ENCODE peak calls at places on chromosomes 2 and 18, in six cellular contexts. Z is HCT116; O is cardiac muscle cell; G is stimulated activated CD4-positive, alpha-beta T cell treated with anti-CD3 and anti-CD28 coated beads, Interleukin-4, amount 100 ng/mL, for 1 hour; B is naive B cell; H is amniotic stem cell. D is an unnamed sample.

GRCh38 chr2:239466046-239466754 is 65.4 kb upstream of the HDAC4 start:
- DNase-seq in Z (no peak), O (no peak), G (no peak), B (no peak), H (no peak), D (no peak)

GRCh38 chr2:225464346-225465025 is 65.0 kb downstream of the NYAP2 start:
- DNase-seq in Z (no peak), O (no peak), G (no peak), B (no peak), H (no peak), D (no peak)

GRCh38 chr18:461762-462161 is 38.7 kb downstream of the COLEC12 start:
- DNase-seq in Z (no peak), O (no peak), G (no peak), B (no peak), H (no peak), D (no peak)

GRCh38 chr2:6877402-6878305 is at the start of gene RSAD2:
- DNase-seq in Z (no peak), O (peak; percentile 28), G (no peak), B (peak; percentile 19), H (peak; percentile 46), D (no peak)

GRCh38 chr2:36819090-36819711 is 122.7 kb downstream of the VIT start:
- DNase-seq in Z (no peak), O (peak; percentile 3), G (no peak), B (no peak), H (no peak), D (no peak)

GRCh38 chr2:64525323-64525625 is 1.1 kb downstream of the AFTPH start:
- DNase-seq in Z (no peak), O (peak; percentile 11), G (peak; percentile 11), B (peak; percentile 56), H (no peak), D (no peak)

GRCh38 chr2:120208381-120209353 is 14.5 kb downstream of the TMEM185B start:
- DNase-seq in Z (no peak), O (no peak), G (no peak), B (no peak), H (no peak), D (no peak)

GRCh38 chr2:170310876-170311502 is 133.0 kb downstream of the MYO3B start:
- DNase-seq in Z (no peak), O (no peak), G (no peak), B (no peak), H (no peak), D (no peak)

GRCh38 chr2:190867182-190867581 is 13.4 kb upstream of the GLS start:
- DNase-seq in Z (no peak), O (no peak), G (no peak), B (no peak), H (no peak), D (no peak)

GRCh38 chr2:160956243-160956802 is 203.9 kb upstream of the TANK start:
- DNase-seq in Z (no peak), O (no peak), G (no peak), B (no peak), H (no peak), D (no peak)

GRCh38 chr2:212249451-212249850 is 289.2 kb downstream of the ERBB4 start:
- DNase-seq in Z (no peak), O (peak; percentile 34), G (no peak), B (no peak), H (no peak), D (no peak)